ENCODE peak calls at places on chromosomes 13 and 19, in five cellular contexts. V, P, C, X and F are unnamed samples.

GRCh38 chr19:14081797-14082674 is 3.5 kb downstream of the C19orf67 start:
- DNase-seq in C (no peak), V (no peak), X (peak; percentile 89), P (peak; percentile 27), F (no peak)

GRCh38 chr13:97018029-97018819 is 23.9 kb upstream of the OXGR1 start:
- DNase-seq in V (no peak), C (peak; percentile 58), X (peak; percentile 98), P (peak; percentile 61), F (peak; percentile 71)

GRCh38 chr19:34588846-34589245 is 88.1 kb downstream of the SCGB2B2 start:
- DNase-seq in P (no peak), X (no peak), C (no peak), V (no peak), F (no peak)

GRCh38 chr19:54209748-54210494 is 9.3 kb downstream of the RPS9 start:
- DNase-seq in P (peak; percentile 98), C (no peak), X (peak; percentile 61), V (no peak), F (peak; percentile 98)

GRCh38 chr19:3857449-3858003 is 11.3 kb downstream of the ZFR2 start:
- DNase-seq in V (no peak), P (no peak), C (no peak), X (no peak), F (no peak)

GRCh38 chr19:7976461-7976860 is 29.0 kb downstream of the ELAVL1 start:
- DNase-seq in C (no peak), V (no peak), P (no peak), X (no peak), F (no peak)

GRCh38 chr13:49927755-49928154 is 8.4 kb downstream of the SPRYD7 start:
- DNase-seq in X (no peak), C (no peak), V (no peak), P (peak; percentile 76), F (peak; percentile 6)

GRCh38 chr19:14553939-14554243 is 18.0 kb downstream of the NDUFB7 start:
- DNase-seq in V (no peak), X (no peak), C (no peak), P (no peak), F (no peak)

GRCh38 chr19:16351133-16351809 is 26.6 kb downstream of the KLF2 start:
- DNase-seq in C (no peak), V (no peak), P (peak; percentile 54), X (peak; percentile 15), F (peak; percentile 71)

GRCh38 chr13:89900104-89900760 is 1447.3 kb upstream of the MIR17HG start:
- DNase-seq in V (no peak), X (no peak), P (no peak), C (no peak), F (no peak)

GRCh38 chr13:98144501-98145350 is 1.8 kb downstream of the FARP1 start:
- DNase-seq in X (no peak), C (no peak), V (peak; percentile 53), P (peak; percentile 77), F (peak; percentile 80)

GRCh38 chr13:95809429-95809828 is 132.5 kb downstream of the DNAJC3 start:
- DNase-seq in C (no peak), X (no peak), P (no peak), V (no peak), F (no peak)

GRCh38 chr19:23470873-23471555 is 75.7 kb upstream of the ZNF91 start:
- DNase-seq in X (peak; percentile 23), V (no peak), C (no peak), P (no peak), F (no peak)

GRCh38 chr13:60584976-60585375 is 188.0 kb downstream of the TDRD3 start:
- DNase-seq in P (no peak), C (peak; percentile 79), X (peak; percentile 60), V (no peak), F (no peak)

GRCh38 chr19:38375098-38375493 is 725 bp downstream of the PSMD8 start:
- DNase-seq in X (no peak), P (peak; percentile 11), C (no peak), V (no peak), F (no peak)

GRCh38 chr13:109999659-110000533 is 213.5 kb upstream of the IRS2 start:
- DNase-seq in P (no peak), X (peak; percentile 90), C (no peak), V (no peak), F (no peak)

GRCh38 chr19:16328824-16329482 is 4.3 kb downstream of the KLF2 start:
- DNase-seq in V (no peak), P (peak; percentile 49), X (peak; percentile 35), C (no peak), F (peak; percentile 75)

GRCh38 chr13:78589206-78589605 is 14.1 kb downstream of the POU4F1 start:
- DNase-seq in X (peak; percentile 64), V (peak; percentile 79), P (peak; percentile 9), C (peak; percentile 89), F (no peak)

GRCh38 chr19:28631931-28632330 is 581.0 kb downstream of the UQCRFS1 start:
- DNase-seq in V (no peak), C (no peak), P (no peak), X (no peak), F (no peak)

GRCh38 chr13:51729853-51730553 is 74.0 kb downstream of the DHRS12 start:
- DNase-seq in X (peak; percentile 76), V (no peak), C (no peak), P (peak; percentile 90), F (peak; percentile 97)

GRCh38 chr13:69683921-69684663 is 423.5 kb upstream of the ATXN8OS start:
- DNase-seq in C (no peak), X (no peak), P (no peak), V (no peak), F (no peak)

GRCh38 chr19:4684312-4685095 is 14.4 kb upstream of the MYDGF start:
- DNase-seq in P (no peak), X (no peak), C (no peak), V (no peak), F (no peak)

GRCh38 chr19:7975037-7975436 is 30.4 kb downstream of the ELAVL1 start:
- DNase-seq in V (no peak), X (no peak), C (no peak), P (no peak), F (no peak)

GRCh38 chr13:27921961-27922910 is 2.4 kb downstream of the PDX1 start:
- DNase-seq in X (no peak), V (peak; percentile 9), C (peak; percentile 66), P (no peak), F (no peak)
- H4K91ac ChIP-seq in X (no peak overlapping the region), V (no peak overlapping the region), C (no peak overlapping the region), P (no peak overlapping the region), F (no peak overlapping the region)

DNA sequence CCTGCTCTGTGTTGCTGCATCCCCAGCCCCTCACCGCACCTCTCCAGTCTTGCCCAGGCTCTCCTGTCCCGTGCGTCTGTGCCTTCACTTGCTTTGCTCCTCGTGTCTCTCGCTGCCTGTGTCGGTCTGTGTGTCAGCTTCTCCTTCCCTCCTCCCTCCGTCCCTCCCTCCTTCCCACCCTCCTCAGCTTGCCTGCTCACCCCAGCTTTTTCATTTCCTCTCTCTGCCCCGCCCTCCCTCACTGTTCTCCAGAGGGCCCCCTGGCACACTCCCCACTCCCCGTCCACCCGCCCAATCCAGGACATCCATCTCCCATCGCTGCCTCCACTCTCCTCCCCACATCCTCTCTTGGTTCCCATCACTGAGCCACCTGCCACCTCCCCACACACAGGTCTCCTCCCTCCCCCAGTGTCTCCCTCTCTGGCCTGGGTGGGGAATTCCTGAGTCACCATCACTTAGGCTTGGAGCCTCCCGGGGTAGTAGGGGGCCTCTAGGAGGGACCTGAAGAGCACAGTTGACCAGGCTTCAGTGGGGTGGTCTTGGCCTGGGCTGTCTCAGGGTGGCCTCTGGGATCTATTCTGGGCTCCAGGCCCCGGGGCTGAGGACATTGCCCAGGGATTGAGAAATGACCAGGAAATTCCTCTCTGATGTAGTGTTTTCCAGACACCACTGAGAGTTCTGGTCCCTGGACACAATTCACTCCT is at the start of gene PTGIR:
- DNase-seq in C (no peak), V (no peak), P (peak; percentile 78), X (peak; percentile 23), F (peak; percentile 96)
- H3K4me3 ChIP-seq in C (no peak within 1 kb of the TSS), V (no peak within 1 kb of the TSS), P (peak within 1 kb of the TSS; percentile 6), X (no peak within 1 kb of the TSS), F (no peak within 1 kb of the TSS)

GRCh38 chr19:48872182-48872883 is at the start of gene PPP1R15A:
- DNase-seq in V (peak; percentile 98), X (peak; percentile 100), P (peak; percentile 97), C (peak; percentile 100), F (peak; percentile 99)
- H4K91ac ChIP-seq in V (no peak within 1 kb of the TSS), X (peak within 1 kb of the TSS; percentile 95), P (peak within 1 kb of the TSS; percentile 97), C (peak within 1 kb of the TSS; percentile 69), F (peak within 1 kb of the TSS; percentile 100)

GRCh38 chr19:50206191-50206590 is 2.8 kb downstream of the MYH14 start:
- DNase-seq in V (no peak), X (no peak), P (no peak), C (no peak), F (no peak)
- H3K4me3 ChIP-seq in V (no peak overlapping the region), X (no peak overlapping the region), P (no peak overlapping the region), C (peak overlapping the region; percentile 68), F (no peak overlapping the region)

DNA sequence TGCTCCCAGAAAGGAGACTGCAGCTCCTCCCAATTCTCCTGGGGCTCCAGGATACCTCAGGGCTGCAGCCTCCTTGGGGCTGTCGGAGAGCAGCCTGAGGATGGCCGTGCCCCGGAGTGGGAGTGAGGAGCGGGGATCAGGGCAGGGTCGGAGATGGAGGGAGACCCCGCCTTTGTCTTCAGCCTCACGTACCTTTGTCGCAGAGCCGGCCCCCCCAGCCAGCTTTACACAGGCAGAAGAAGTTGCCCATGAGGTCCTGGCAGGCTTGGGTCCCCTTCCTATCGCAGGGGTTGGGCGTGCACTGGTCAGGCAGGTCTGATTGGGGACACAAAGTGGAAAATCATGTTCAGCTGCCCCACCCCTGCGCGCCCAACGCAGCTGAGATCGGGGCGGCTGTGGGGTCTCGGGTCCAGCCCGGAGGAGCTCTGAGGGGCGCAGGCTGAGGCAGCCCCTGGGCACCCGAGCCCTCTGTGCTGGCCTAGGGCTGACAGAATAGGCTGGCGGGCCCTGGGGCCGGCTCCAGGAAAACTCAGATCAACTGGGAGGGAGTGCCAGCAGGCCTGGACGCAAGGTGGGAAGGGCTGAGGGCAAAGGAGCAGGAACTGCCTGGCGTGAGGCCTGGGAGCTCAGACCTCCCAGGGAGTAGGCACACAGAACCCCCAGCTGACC is 24.2 kb downstream of the GAS6 start:
- DNase-seq in P (no peak), C (no peak), V (no peak), X (no peak), F (no peak)
- H4K91ac ChIP-seq in P (peak overlapping the region; percentile 39), C (no peak overlapping the region), V (peak overlapping the region; percentile 92), X (peak overlapping the region; percentile 95), F (peak overlapping the region; percentile 15)

GRCh38 chr13:25069236-25069635 is 26.7 kb upstream of the PABPC3 start:
- DNase-seq in P (no peak), C (no peak), V (no peak), X (no peak), F (no peak)

GRCh38 chr13:25067054-25067453 is 28.9 kb upstream of the PABPC3 start:
- DNase-seq in P (no peak), C (no peak), X (no peak), V (no peak), F (no peak)

GRCh38 chr13:25065974-25066770 is 29.8 kb upstream of the PABPC3 start:
- DNase-seq in X (no peak), C (no peak), V (no peak), P (no peak), F (no peak)

GRCh38 chr13:25068810-25069209 is 27.1 kb upstream of the PABPC3 start:
- DNase-seq in P (no peak), V (no peak), X (no peak), C (no peak), F (no peak)

DNA sequence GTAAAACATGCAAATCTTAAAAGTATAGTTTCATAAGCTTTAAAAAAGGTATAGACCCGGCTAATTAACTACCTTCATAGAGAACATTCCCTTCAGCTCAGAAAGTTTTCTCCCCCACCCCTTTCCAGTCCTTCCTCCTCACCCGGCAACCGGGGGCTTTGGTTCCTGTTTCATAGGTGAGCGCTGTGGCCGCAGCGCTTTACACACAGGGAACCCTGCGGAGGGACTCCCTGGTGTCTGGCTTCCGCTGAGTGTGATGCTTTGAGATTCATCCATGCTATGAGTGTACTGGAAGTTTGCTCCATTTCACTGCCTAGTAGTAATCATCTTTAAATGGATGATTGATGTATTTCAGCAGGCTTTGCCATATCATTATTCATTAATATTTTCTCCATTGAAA is 26.0 kb upstream of the PABPC3 start:
- DNase-seq in P (no peak), C (no peak), V (no peak), X (no peak), F (no peak)
- H3K4me3 ChIP-seq in P (no peak overlapping the region), C (no peak overlapping the region), V (no peak overlapping the region), X (no peak overlapping the region), F (no peak overlapping the region)